ENCODE peak calls at places on chromosomes 5 and 9, in seven cellular contexts. L is stimulated activated CD8-positive, alpha-beta memory T cell treated with anti-CD3 and anti-CD28 coated beads, Interleukin-4, amount 100 ng/mL, for 24 hours; F is neuronal stem cell; K is sigmoid colon; N is CD8-positive, alpha-beta T cell; W is BJ; R is left cardiac atrium. B is an unnamed sample.

GRCh38 chr5:159051431-159052281 is 48.1 kb downstream of the EBF1 start:
- DNase-seq in L (no peak), F (no peak), K (peak; percentile 68), N (no peak), W (no peak), R (peak; percentile 77), B (no peak)

GRCh38 chr5:61910771-61911170 is 395.2 kb upstream of the KIF2A start:
- DNase-seq in L (no peak), F (no peak), K (no peak), N (no peak), W (no peak), R (no peak), B (no peak)

GRCh38 chr5:62182802-62183201 is 123.2 kb upstream of the KIF2A start:
- DNase-seq in L (no peak), F (no peak), K (no peak), N (no peak), W (no peak), R (no peak), B (no peak)

GRCh38 chr9:89527084-89527483 is 29.2 kb upstream of the SEMA4D start:
- DNase-seq in L (no peak), F (no peak), K (peak; percentile 72), N (no peak), W (no peak), R (peak; percentile 49), B (no peak)

GRCh38 chr5:54959673-54960418 is 25.5 kb downstream of the ESM1 start:
- DNase-seq in L (peak; percentile 12), F (no peak), K (no peak), N (no peak), W (no peak), R (no peak), B (no peak)

GRCh38 chr5:80466669-80467485 is 21.0 kb upstream of the FAM151B start:
- DNase-seq in L (no peak), F (no peak), K (no peak), N (no peak), W (no peak), R (no peak), B (no peak)

GRCh38 chr9:137463194-137463930 is 4.2 kb upstream of the NSMF start:
- DNase-seq in L (no peak), F (no peak), K (peak; percentile 64), N (peak; percentile 4), W (no peak), R (peak; percentile 17), B (no peak)

GRCh38 chr5:54586336-54586735 is 68.8 kb downstream of the SNX18 start:
- DNase-seq in L (no peak), F (no peak), K (no peak), N (no peak), W (no peak), R (no peak), B (no peak)

GRCh38 chr9:16771352-16771751 is 99.1 kb downstream of the BNC2 start:
- DNase-seq in L (no peak), F (no peak), K (no peak), N (no peak), W (no peak), R (no peak), B (no peak)

GRCh38 chr5:60516688-60517087 is 183.3 kb downstream of the DEPDC1B start:
- DNase-seq in L (no peak), F (no peak), K (no peak), N (no peak), W (no peak), R (no peak), B (no peak)

GRCh38 chr5:74446673-74447337 is 193.7 kb downstream of the ENC1 start:
- DNase-seq in L (no peak), F (no peak), K (no peak), N (no peak), W (no peak), R (peak; percentile 65), B (no peak)

GRCh38 chr9:129141066-129142041 is 30.1 kb downstream of the PTPA start:
- DNase-seq in L (peak; percentile 24), F (no peak), K (peak; percentile 93), N (peak; percentile 15), W (peak; percentile 81), R (peak; percentile 80), B (no peak)

GRCh38 chr9:121538221-121538620 is 38.6 kb upstream of the GGTA1 start:
- DNase-seq in L (no peak), F (no peak), K (no peak), N (no peak), W (no peak), R (no peak), B (no peak)

GRCh38 chr9:137592767-137593166 is 2.5 kb upstream of the ZMYND19 start:
- DNase-seq in L (no peak), F (no peak), K (no peak), N (no peak), W (no peak), R (no peak), B (no peak)

GRCh38 chr5:139709587-139710369 is 61.6 kb downstream of the CXXC5 start:
- DNase-seq in L (peak; percentile 14), F (peak; percentile 61), K (no peak), N (peak; percentile 44), W (no peak), R (peak; percentile 69), B (no peak)

GRCh38 chr9:5947912-5948311 is 57.2 kb downstream of the MLANA start:
- DNase-seq in L (no peak), F (no peak), K (no peak), N (no peak), W (no peak), R (no peak), B (no peak)

GRCh38 chr9:94056442-94056974 is 27.8 kb upstream of the PTPDC1 start:
- DNase-seq in L (no peak), F (no peak), K (no peak), N (no peak), W (peak; percentile 75), R (no peak), B (no peak)

GRCh38 chr5:75202935-75203334 is 33.7 kb downstream of the ANKRD31 start:
- DNase-seq in L (no peak), F (no peak), K (no peak), N (no peak), W (no peak), R (no peak), B (no peak)

GRCh38 chr5:64074533-64074932 is 91.1 kb upstream of the RNF180 start:
- DNase-seq in L (no peak), F (peak; percentile 27), K (no peak), N (no peak), W (no peak), R (no peak), B (no peak)

GRCh38 chr5:138468133-138468965 is 3.1 kb downstream of the EGR1 start:
- DNase-seq in L (no peak), F (no peak), K (no peak), N (no peak), W (no peak), R (no peak), B (no peak)